ENCODE peak calls at places on chromosomes 11 and 22, in five cellular contexts. R is tibial nerve; I is H7; H is activated naive CD4-positive, alpha-beta T cell; Q is Panc1. V is an unnamed sample.

GRCh38 chr11:82865841-82866240 is 34.4 kb downstream of the PRCP start:
- DNase-seq in R (no peak), I (no peak), H (no peak), Q (no peak), V (no peak)

GRCh38 chr11:64341429-64341828 is 1.4 kb downstream of the CCDC88B start:
- DNase-seq in R (no peak), I (no peak), H (no peak), Q (no peak), V (no peak)

GRCh38 chr11:109606256-109606655 is 184.3 kb downstream of the C11orf87 start:
- DNase-seq in R (no peak), I (no peak), H (no peak), Q (no peak), V (no peak)

GRCh38 chr11:61739966-61740365 is 12.5 kb upstream of the MYRF start:
- DNase-seq in R (no peak), I (no peak), H (no peak), Q (no peak), V (no peak)

GRCh38 chr22:32571764-32572163 is 97.2 kb downstream of the FBXO7 start:
- DNase-seq in R (no peak), I (no peak), H (no peak), Q (no peak), V (no peak)

GRCh38 chr11:112962854-112963367 is 1.7 kb downstream of the NCAM1 start:
- DNase-seq in R (no peak), I (peak; percentile 79), H (no peak), Q (no peak), V (peak; percentile 91)

GRCh38 chr22:24728790-24729637 is 45.5 kb downstream of the PIWIL3 start:
- DNase-seq in R (no peak), I (no peak), H (no peak), Q (no peak), V (no peak)

GRCh38 chr11:69301491-69302401 is 7.8 kb downstream of the MYEOV start:
- DNase-seq in R (no peak), I (no peak), H (no peak), Q (peak; percentile 97), V (no peak)

GRCh38 chr22:32684148-32684821 is 117.2 kb upstream of the TIMP3 start:
- DNase-seq in R (no peak), I (no peak), H (no peak), Q (no peak), V (no peak)

GRCh38 chr11:76176463-76176862 is 29.8 kb downstream of the WNT11 start:
- DNase-seq in R (no peak), I (peak; percentile 87), H (no peak), Q (no peak), V (no peak)

GRCh38 chr11:69494851-69495250 is 13.4 kb downstream of the LINC01488 start:
- DNase-seq in R (no peak), I (peak; percentile 33), H (no peak), Q (no peak), V (no peak)

GRCh38 chr11:1896468-1896867 is 4.8 kb upstream of the PRR33 start:
- DNase-seq in R (no peak), I (no peak), H (no peak), Q (no peak), V (no peak)

GRCh38 chr11:93579187-93579773 is 36.1 kb upstream of the SMCO4 start:
- DNase-seq in R (no peak), I (no peak), H (no peak), Q (no peak), V (no peak)

GRCh38 chr11:121416909-121417567 is 35.1 kb upstream of the SORL1 start:
- DNase-seq in R (peak; percentile 78), I (no peak), H (no peak), Q (no peak), V (no peak)

GRCh38 chr11:117944554-117944953 is 15.4 kb upstream of the TMPRSS13 start:
- DNase-seq in R (no peak), I (no peak), H (no peak), Q (no peak), V (no peak)

V was measured in NCI-H774.